ENCODE peak calls at places on chromosomes 3 and 15, in six cellular contexts. D is colonic mucosa, G is A549, L is stomach, S is tibial nerve, H is breast epithelium. K is an unnamed sample. For H3K4me1, the result is how much of the 10 kb centered on the place peaks cover.

GRCh38 chr3:105458518-105459215 is 92.0 kb downstream of the ALCAM start:
- DNase-seq in D (no peak), G (no peak), L (no peak), S (no peak), H (no peak), K (no peak)

GRCh38 chr3:182908471-182908870 is 71.9 kb downstream of the DCUN1D1 start:
- DNase-seq in D (no peak), G (no peak), L (no peak), S (no peak), H (no peak), K (no peak)

GRCh38 chr3:12643010-12643380 is 20.9 kb downstream of the RAF1 start:
- DNase-seq in D (no peak), G (no peak), L (no peak), S (no peak), H (no peak), K (no peak)

GRCh38 chr3:29353807-29354206 is 72.9 kb downstream of the RBMS3 start:
- DNase-seq in D (no peak), G (no peak), L (no peak), S (no peak), H (no peak), K (no peak)

GRCh38 chr3:107824822-107825371 is 265.9 kb downstream of the CD47 start:
- DNase-seq in D (no peak), G (no peak), L (no peak), S (no peak), H (no peak), K (no peak)

GRCh38 chr3:129664040-129664646 is 57.7 kb upstream of the PLXND1 start:
- DNase-seq in D (no peak), G (no peak), L (no peak), S (no peak), H (no peak), K (no peak)

GRCh38 chr15:100277087-100277855 is 64.5 kb downstream of the ADAMTS17 start:
- DNase-seq in D (no peak), G (no peak), L (no peak), S (no peak), H (no peak), K (no peak)

GRCh38 chr3:111764645-111765091 is 94.4 kb upstream of the PHLDB2 start:
- DNase-seq in D (no peak), G (no peak), L (no peak), S (no peak), H (no peak), K (no peak)

GRCh38 chr3:121624147-121624852 is 31.1 kb downstream of the FBXO40 start:
- DNase-seq in D (no peak), G (no peak), L (no peak), S (no peak), H (no peak), K (no peak)

GRCh38 chr3:139797724-139798343 is 120.1 kb upstream of the NMNAT3 start:
- DNase-seq in D (peak), G (no peak), L (no peak), S (peak), H (no peak), K (peak)

GRCh38 chr3:63324621-63325020 is 46.5 kb downstream of the SYNPR start:
- DNase-seq in D (no peak), G (no peak), L (no peak), S (no peak), H (no peak), K (no peak)

GRCh38 chr3:113867506-113867905 is 28.9 kb downstream of the GRAMD1C start:
- DNase-seq in D (no peak), G (no peak), L (no peak), S (no peak), H (no peak), K (no peak)

GRCh38 chr3:177426151-177426904 is 229.0 kb upstream of the TBL1XR1 start:
- DNase-seq in D (no peak), G (no peak), L (no peak), S (no peak), H (no peak), K (no peak)

GRCh38 chr15:51758645-51759044 is 7.2 kb downstream of the TMOD2 start:
- DNase-seq in D (peak), G (no peak), L (peak), S (peak), H (no peak), K (peak)

GRCh38 chr15:85956515-85957275 is 123.0 kb upstream of the AGBL1 start:
- DNase-seq in D (no peak), G (no peak), L (no peak), S (no peak), H (no peak), K (no peak)

GRCh38 chr3:132595036-132595435 is 2.0 kb upstream of the ACKR4 start:
- DNase-seq in D (no peak), G (no peak), L (no peak), S (no peak), H (no peak), K (no peak)

GRCh38 chr15:57565326-57565725 is 26.4 kb upstream of the MYZAP start:
- DNase-seq in D (peak), G (no peak), L (no peak), S (no peak), H (peak), K (peak)

GRCh38 chr3:48370330-48370708 is 1.7 kb upstream of the FBXW12 start:
- DNase-seq in D (no peak), G (no peak), L (no peak), S (no peak), H (no peak), K (no peak)

GRCh38 chr3:32888739-32889138 is 62.7 kb upstream of the CCR4 start:
- DNase-seq in D (no peak), G (no peak), L (no peak), S (no peak), H (no peak), K (no peak)

GRCh38 chr15:90126457-90127435 is 24.5 kb upstream of the IDH2 start:
- DNase-seq in D (peak), G (no peak), L (peak), S (no peak), H (no peak), K (no peak)

GRCh38 chr3:15405448-15406050 is 21.8 kb downstream of the METTL6 start:
- DNase-seq in D (no peak), G (peak), L (no peak), S (peak), H (no peak), K (peak)

GRCh38 chr3:133964547-133964946 is 65.2 kb downstream of the SLCO2A1 start:
- DNase-seq in D (no peak), G (peak), L (no peak), S (no peak), H (no peak), K (no peak)

GRCh38 chr3:55554621-55555020 is 67.5 kb upstream of the WNT5A start:
- DNase-seq in D (no peak), G (no peak), L (no peak), S (no peak), H (no peak), K (no peak)

GRCh38 chr3:354433-354832 is 157.9 kb downstream of the CHL1 start:
- DNase-seq in D (peak), G (peak), L (no peak), S (peak), H (no peak), K (no peak)

GRCh38 chr3:119497824-119498187 is 541 bp upstream of the TIMMDC1 start:
- DNase-seq in D (peak), G (peak), L (peak), S (no peak), H (no peak), K (peak)

GRCh38 chr3:28840976-28841376 is 439.9 kb upstream of the RBMS3 start:
- DNase-seq in D (no peak), G (no peak), L (no peak), S (no peak), H (no peak), K (no peak)

GRCh38 chr15:96372554-96372953 is 42.1 kb downstream of the NR2F2 start:
- DNase-seq in D (no peak), G (no peak), L (no peak), S (no peak), H (no peak), K (no peak)

GRCh38 chr15:100111103-100112060 is 230.4 kb downstream of the ADAMTS17 start:
- DNase-seq in D (peak), G (no peak), L (peak), S (peak), H (no peak), K (peak)

GRCh38 chr15:40702077-40702476 is 7.1 kb downstream of the RAD51 start:
- DNase-seq in D (no peak), G (no peak), L (no peak), S (no peak), H (no peak), K (no peak)
- TF ChIP-seq CTCF in D (no peak), G (no peak), L (no peak), S (no peak), H (no peak), K (no peak)

GRCh38 chr3:71064288-71064975 is 519.1 kb downstream of the FOXP1 start:
- DNase-seq in D (peak), G (peak), L (peak), S (no peak), H (peak), K (peak)

GRCh38 chr3:71064976-71065763 is 518.4 kb downstream of the FOXP1 start:
- DNase-seq in D (peak), G (peak), L (peak), S (peak), H (peak), K (peak)

GRCh38 chr3:71066356-71066755 is 517.2 kb downstream of the FOXP1 start:
- DNase-seq in D (peak), G (no peak), L (peak), S (no peak), H (no peak), K (peak)

GRCh38 chr3:71066849-71067261 is 516.7 kb downstream of the FOXP1 start:
- DNase-seq in D (no peak), G (no peak), L (no peak), S (no peak), H (no peak), K (no peak)

GRCh38 chr3:71065764-71066013 is 517.8 kb downstream of the FOXP1 start:
- DNase-seq in D (no peak), G (no peak), L (no peak), S (no peak), H (no peak), K (no peak)
- H3K4me1 ChIP-seq in D (under half), G (half or more), L (under half), S (half or more), H (under half), K (under half)

GRCh38 chr15:91855684-91856553 is 2.4 kb downstream of the SLCO3A1 start:
- DNase-seq in D (peak), G (peak), L (peak), S (no peak), H (peak), K (peak)
- TF ChIP-seq CTCF in D (peak), G (peak), L (peak), S (no peak), H (peak), K (peak)

GRCh38 chr3:50326182-50326541 is 1.9 kb downstream of the TUSC2 start:
- DNase-seq in D (no peak), G (no peak), L (no peak), S (no peak), H (no peak), K (no peak)

GRCh38 chr3:50323092-50323600 is 601 bp upstream of the HYAL2 start:
- DNase-seq in D (no peak), G (no peak), L (no peak), S (no peak), H (no peak), K (no peak)

GRCh38 chr3:50325497-50326181 is 2.4 kb downstream of the TUSC2 start:
- DNase-seq in D (no peak), G (no peak), L (no peak), S (no peak), H (no peak), K (no peak)

GRCh38 chr3:50323614-50324199 is 1.2 kb upstream of the HYAL2 start:
- DNase-seq in D (no peak), G (no peak), L (no peak), S (no peak), H (no peak), K (no peak)

GRCh38 chr3:50324351-50325144 is 2.0 kb upstream of the HYAL2 start:
- DNase-seq in D (no peak), G (peak), L (peak), S (peak), H (no peak), K (peak)
- H3K4me1 ChIP-seq in D (under half), G (under half), L (under half), S (half or more), H (under half), K (under half)

DNA sequence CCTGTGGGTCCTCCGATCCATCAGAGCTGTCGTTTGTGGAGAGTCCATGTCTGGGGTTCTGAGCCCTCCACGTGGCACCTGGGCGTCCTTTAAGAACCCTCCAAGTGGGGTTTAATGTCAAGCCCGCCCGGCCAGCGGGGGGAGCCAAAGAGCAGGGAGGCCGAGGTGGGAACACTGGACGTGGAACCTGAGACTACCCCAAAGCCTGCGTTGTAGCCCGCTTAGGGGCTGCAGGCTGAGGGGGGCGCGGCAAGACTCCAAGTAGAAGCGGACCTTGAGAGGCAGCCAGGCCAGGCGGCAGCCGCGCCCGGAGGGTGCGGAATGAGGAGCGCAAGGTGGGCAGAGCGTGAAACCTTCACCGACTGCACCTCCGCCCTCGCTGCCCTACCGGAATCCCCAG is 126.2 kb upstream of the ATP10A start:
- DNase-seq in D (no peak), G (no peak), L (no peak), S (no peak), H (no peak), K (no peak)
- TF ChIP-seq CTCF in D (no peak), G (no peak), L (no peak), S (no peak), H (no peak), K (no peak)

DNA sequence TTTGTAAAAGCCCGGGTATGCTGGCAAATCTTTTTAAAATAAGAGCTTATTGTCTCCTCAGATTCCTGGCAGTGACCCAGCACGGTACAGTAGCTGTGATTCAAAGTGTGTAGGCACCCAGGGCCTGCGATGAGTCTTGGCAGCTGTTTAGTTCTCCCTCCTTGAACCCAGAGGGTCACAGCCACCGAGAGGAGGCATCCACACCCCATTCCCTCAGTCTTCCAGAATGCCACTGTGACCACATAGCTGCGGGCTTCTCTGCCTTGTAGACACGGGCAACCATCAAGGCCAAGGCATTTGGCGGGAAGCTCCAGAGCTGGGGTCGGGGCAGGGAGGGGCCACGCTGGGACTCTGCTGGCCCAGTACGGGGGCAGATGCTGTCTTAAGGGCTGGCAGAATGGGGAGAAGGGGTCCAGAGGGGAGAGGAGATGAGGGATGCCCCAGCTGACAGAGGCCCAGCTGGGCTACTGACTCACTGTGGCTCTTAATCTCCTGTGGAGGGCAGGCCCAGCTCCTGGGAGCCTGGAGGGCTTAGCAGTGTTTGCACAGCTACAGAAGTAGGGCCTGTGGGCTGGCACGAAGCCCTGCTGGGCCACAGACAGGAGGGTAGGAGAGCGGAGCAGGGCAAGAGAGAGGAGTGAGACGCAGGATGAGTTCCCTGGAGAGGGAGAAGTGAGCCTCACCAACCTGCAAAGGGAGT is 68.8 kb upstream of the DLG1 start:
- DNase-seq in D (no peak), G (peak), L (peak), S (no peak), H (peak), K (peak)
- H3K4me1 ChIP-seq in D (under half), G (under half), L (under half), S (under half), H (under half), K (half or more)

K was measured in thyroid gland.